ENCODE peak calls at places on chromosome 10, in nine cellular contexts. E, O, X, Y, G, W, C, L and N are unnamed samples.

GRCh38 chr10:57420881-57421280 is 846.8 kb downstream of the IPMK start:
- DNase-seq in X (no peak), L (no peak), G (no peak), Y (no peak), C (no peak), W (peak; percentile 3), O (no peak), E (no peak), N (no peak)

GRCh38 chr10:27745719-27746363 is at the start of gene MKX:
- DNase-seq in G (peak; percentile 36), O (no peak), C (no peak), L (peak; percentile 79), E (no peak), W (no peak), X (peak; percentile 53), Y (peak; percentile 78), N (peak; percentile 51)

GRCh38 chr10:112991888-112992491 is 41.9 kb downstream of the TCF7L2 start:
- DNase-seq in Y (no peak), C (no peak), O (no peak), L (no peak), W (no peak), X (no peak), E (no peak), G (no peak), N (no peak)

GRCh38 chr10:126250045-126250444 is 138.2 kb downstream of the ADAM12 start:
- DNase-seq in G (no peak), X (no peak), W (no peak), O (no peak), Y (no peak), C (peak; percentile 67), E (no peak), L (no peak), N (no peak)

GRCh38 chr10:80718024-80718423 is 180.3 kb downstream of the SH2D4B start:
- DNase-seq in C (no peak), X (no peak), Y (no peak), G (no peak), L (no peak), O (no peak), W (no peak), E (no peak), N (no peak)

GRCh38 chr10:4501306-4501705 is 324.7 kb upstream of the AKR1E2 start:
- DNase-seq in C (peak; percentile 33), Y (no peak), E (no peak), L (no peak), X (no peak), O (no peak), W (no peak), G (no peak), N (no peak)

GRCh38 chr10:78813526-78814429 is 255.0 kb upstream of the ZMIZ1 start:
- DNase-seq in O (no peak), W (no peak), C (no peak), Y (no peak), E (no peak), X (no peak), G (no peak), L (no peak), N (no peak)

GRCh38 chr10:13717571-13717935 is 130.8 kb downstream of the PRPF18 start:
- DNase-seq in O (no peak), G (no peak), X (no peak), W (no peak), C (no peak), Y (no peak), E (no peak), L (no peak), N (no peak)

GRCh38 chr10:71531485-71532446 is 135.0 kb downstream of the CDH23 start:
- DNase-seq in W (peak; percentile 40), L (no peak), Y (no peak), E (no peak), G (no peak), X (peak; percentile 75), O (no peak), C (no peak), N (no peak)

GRCh38 chr10:112507988-112508387 is 61.0 kb downstream of the VTI1A start:
- DNase-seq in W (no peak), X (no peak), O (no peak), Y (no peak), L (no peak), G (no peak), C (no peak), E (no peak), N (no peak)

GRCh38 chr10:31929986-31930675 is 1.5 kb upstream of the ARHGAP12 start:
- DNase-seq in L (no peak), Y (no peak), X (peak; percentile 53), G (no peak), C (no peak), E (peak; percentile 18), W (peak; percentile 61), O (no peak), N (no peak)

GRCh38 chr10:117537436-117537903 is 5.1 kb upstream of the EMX2 start:
- DNase-seq in Y (no peak), L (peak; percentile 66), E (peak; percentile 33), G (peak; percentile 16), X (no peak), O (peak; percentile 44), C (peak; percentile 42), W (peak; percentile 32), N (no peak)

GRCh38 chr10:5582736-5583135 is 58.0 kb downstream of the CALML3 start:
- DNase-seq in O (no peak), C (no peak), Y (peak; percentile 29), E (no peak), X (no peak), L (no peak), W (peak; percentile 57), G (no peak), N (no peak)
- TF ChIP-seq CTCF in O (no peak), C (peak; percentile 22), Y (no peak), E (no peak), X (no peak), L (peak; percentile 30), W (no peak), G (no peak), N (no peak)

DNA sequence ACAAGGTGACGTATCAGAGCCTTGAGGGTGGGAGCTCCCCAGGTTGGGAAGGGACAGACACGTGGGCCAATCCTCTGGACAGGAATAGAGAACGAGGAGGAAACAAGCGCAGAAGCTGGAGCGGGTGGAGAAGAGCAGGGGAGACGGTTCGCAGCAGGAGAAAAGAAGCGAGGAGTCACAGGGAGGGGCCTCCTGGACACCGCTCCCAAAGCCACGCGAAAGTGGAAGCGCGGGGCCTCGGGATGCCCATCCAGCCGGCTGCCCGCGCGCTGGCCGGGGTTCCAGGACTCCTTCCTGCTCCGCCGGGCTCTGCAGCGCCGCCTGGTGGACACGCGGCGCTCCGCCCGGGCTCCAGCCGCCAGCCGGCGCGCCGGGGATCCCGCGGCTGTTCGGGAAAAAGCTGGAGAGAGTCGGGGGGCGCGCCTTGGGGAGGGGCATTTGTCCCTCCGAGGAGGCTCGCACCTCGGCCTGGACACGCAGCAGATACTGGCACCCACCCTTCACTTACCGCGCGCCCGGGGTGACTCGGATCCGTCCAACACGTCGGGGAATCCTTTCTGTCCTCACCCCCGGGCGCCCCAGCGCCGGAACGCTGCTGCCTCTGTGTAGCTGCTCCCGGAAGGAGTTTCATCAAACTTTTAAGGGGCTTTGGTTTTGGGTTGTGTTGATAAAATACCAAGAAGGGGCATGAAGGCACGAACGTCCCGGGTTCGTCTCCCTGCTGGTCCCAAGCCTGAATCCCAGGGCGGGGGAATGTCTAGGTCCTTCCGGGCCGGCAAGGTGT is 6.2 kb downstream of the ZNF503 start:
- DNase-seq in X (no peak), E (peak; percentile 61), L (peak; percentile 85), O (peak; percentile 71), W (no peak), Y (peak; percentile 88), G (peak; percentile 26), C (no peak), N (no peak)
- TF ChIP-seq CTCF in X (peak; percentile 94), E (peak; percentile 34), L (peak; percentile 97), O (peak; percentile 78), W (peak; percentile 68), Y (peak; percentile 97), G (peak; percentile 36), C (peak; percentile 49), N (peak; percentile 87)

GRCh38 chr10:89525556-89525955 is 9.8 kb downstream of the SLC16A12 start:
- DNase-seq in E (no peak), X (no peak), W (no peak), G (no peak), Y (no peak), C (no peak), O (no peak), L (no peak), N (no peak)

GRCh38 chr10:89522463-89522862 is 12.9 kb downstream of the SLC16A12 start:
- DNase-seq in L (no peak), C (peak; percentile 71), Y (no peak), W (no peak), G (no peak), O (no peak), X (no peak), E (peak; percentile 37), N (no peak)

GRCh38 chr10:89526396-89526795 is 9.0 kb downstream of the SLC16A12 start:
- DNase-seq in Y (no peak), X (no peak), E (peak; percentile 41), L (no peak), G (no peak), W (no peak), O (no peak), C (no peak), N (no peak)

GRCh38 chr10:89523274-89523673 is 12.1 kb downstream of the SLC16A12 start:
- DNase-seq in L (no peak), E (peak; percentile 26), X (no peak), W (no peak), C (no peak), O (no peak), Y (no peak), G (no peak), N (no peak)

DNA sequence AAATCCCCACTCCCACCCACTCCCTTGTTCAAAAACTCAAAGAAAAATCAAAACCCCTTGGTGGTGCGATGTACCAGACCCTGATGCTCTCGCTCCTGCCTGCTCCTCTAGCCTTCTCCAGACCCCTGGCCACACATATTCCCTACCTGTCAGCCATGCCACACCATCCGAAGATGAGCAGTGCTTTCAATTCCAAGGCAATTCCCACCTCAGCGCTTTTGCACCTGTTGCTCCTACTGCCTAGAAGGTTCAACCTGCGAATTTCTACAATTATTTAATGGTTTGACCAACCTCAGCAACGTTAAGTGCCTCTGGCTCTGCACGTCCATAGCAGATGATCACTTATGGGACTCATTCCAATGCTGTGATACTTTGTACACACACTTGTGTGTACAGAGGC is 11.1 kb downstream of the SLC16A12 start:
- DNase-seq in O (no peak), W (no peak), G (no peak), C (no peak), Y (no peak), X (no peak), L (no peak), E (no peak), N (no peak)
- TF ChIP-seq CTCF in O (no peak), W (no peak), G (no peak), C (no peak), Y (no peak), X (no peak), L (no peak), E (no peak), N (no peak)

DNA sequence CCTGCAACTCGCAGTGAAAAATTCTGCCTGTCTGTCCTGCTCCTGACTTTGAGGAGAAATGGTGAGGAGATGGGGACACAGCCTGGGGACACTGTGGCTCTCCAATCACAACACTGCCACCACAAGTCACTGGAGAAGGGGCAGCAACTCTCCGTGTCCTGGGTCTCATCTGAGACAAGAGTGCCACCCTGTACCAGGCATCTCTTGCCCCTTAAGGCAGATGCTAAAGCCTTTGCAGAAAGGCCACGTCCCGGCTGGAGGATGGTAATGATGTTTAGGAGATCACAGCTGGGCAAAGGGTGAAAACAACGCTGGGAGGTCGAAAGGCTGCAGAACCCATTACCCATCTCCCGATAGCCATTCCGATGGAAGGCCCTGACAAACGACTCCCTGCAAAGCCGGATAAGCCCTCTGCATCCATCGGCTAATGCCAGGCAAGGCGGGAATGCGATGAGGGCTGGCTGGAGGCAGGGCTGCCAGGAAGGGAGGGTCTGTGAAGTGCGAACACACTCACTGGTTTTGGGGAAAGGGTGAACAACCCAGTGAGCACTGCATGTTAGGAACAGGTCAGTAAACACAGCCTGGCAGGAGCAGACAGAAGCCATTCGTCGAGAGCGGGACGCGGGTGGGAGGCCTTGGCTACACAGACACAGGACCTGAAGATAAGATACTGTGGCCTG is 190.8 kb downstream of the ADARB2 start:
- DNase-seq in X (no peak), E (no peak), G (no peak), O (no peak), W (no peak), L (no peak), Y (peak; percentile 35), C (no peak), N (no peak)
- TF ChIP-seq CTCF in X (no peak), E (no peak), G (no peak), O (no peak), W (no peak), L (no peak), Y (no peak), C (no peak), N (no peak)